ENCODE peak calls at places on chromosomes 5 and 9, in nine cellular contexts. U is CD4-positive, CD25-positive, alpha-beta regulatory T cell; H is adrenal gland; Y is MM.1S; A is pancreas; M is CD4-positive, alpha-beta T cell; L is lung; C is ovary; P is thyroid gland. I is an unnamed sample.

GRCh38 chr9:109310486-109310901 is 10.4 kb downstream of the EPB41L4B start:
- DNase-seq in U (no peak), H (no peak), Y (no peak), A (no peak), M (no peak), L (no peak), C (no peak), P (no peak), I (no peak)

GRCh38 chr5:96075579-96076289 is 114.1 kb upstream of the ELL2 start:
- DNase-seq in U (no peak), H (no peak), Y (no peak), A (no peak), M (no peak), L (no peak), C (no peak), P (no peak), I (peak)

GRCh38 chr5:110913221-110913620 is 158.3 kb upstream of the TSLP start:
- DNase-seq in U (no peak), H (no peak), Y (no peak), A (no peak), M (no peak), L (no peak), C (no peak), P (no peak), I (no peak)

GRCh38 chr5:147756566-147756965 is 26.0 kb downstream of the JAKMIP2 start:
- DNase-seq in U (no peak), H (no peak), Y (peak), A (no peak), M (no peak), L (no peak), C (no peak), P (no peak), I (no peak)

GRCh38 chr5:65830856-65831255 is 95.5 kb upstream of the ERBIN start:
- DNase-seq in U (no peak), H (no peak), Y (no peak), A (no peak), M (no peak), L (no peak), C (no peak), P (no peak), I (no peak)

GRCh38 chr5:97980291-97980690 is 793.2 kb upstream of the RGMB start:
- DNase-seq in U (no peak), H (no peak), Y (no peak), A (no peak), M (no peak), L (no peak), C (no peak), P (no peak), I (no peak)

GRCh38 chr9:96884443-96884842 is 30.1 kb upstream of the ZNF782 start:
- DNase-seq in U (no peak), H (peak), Y (no peak), A (no peak), M (no peak), L (no peak), C (no peak), P (no peak), I (peak)

GRCh38 chr5:76685598-76686169 is 30.2 kb upstream of the F2R start:
- DNase-seq in U (no peak), H (no peak), Y (no peak), A (no peak), M (no peak), L (no peak), C (no peak), P (no peak), I (no peak)

GRCh38 chr5:1553642-1554409 is 30.1 kb upstream of the LPCAT1 start:
- DNase-seq in U (no peak), H (no peak), Y (no peak), A (peak), M (no peak), L (peak), C (no peak), P (no peak), I (no peak)

GRCh38 chr5:115349001-115349817 is 52.8 kb upstream of the CCDC112 start:
- DNase-seq in U (no peak), H (peak), Y (no peak), A (no peak), M (no peak), L (no peak), C (no peak), P (no peak), I (peak)
- H3K27ac ChIP-seq in U (no peak), H (peak), Y (no peak), A (peak), M (no peak), L (no peak), C (no peak), P (no peak), I (peak)

GRCh38 chr5:22764736-22765135 is 88.4 kb downstream of the CDH12 start:
- DNase-seq in U (no peak), H (no peak), Y (no peak), A (no peak), M (no peak), L (no peak), C (no peak), P (no peak), I (no peak)
- H3K27ac ChIP-seq in U (no peak), H (no peak), Y (no peak), A (no peak), M (no peak), L (no peak), C (no peak), P (no peak), I (no peak)

GRCh38 chr9:70385423-70385822 is 29.0 kb downstream of the KLF9 start:
- DNase-seq in U (no peak), H (no peak), Y (no peak), A (no peak), M (no peak), L (no peak), C (no peak), P (no peak), I (no peak)
- H3K27ac ChIP-seq in U (no peak), H (no peak), Y (no peak), A (no peak), M (no peak), L (no peak), C (no peak), P (no peak), I (no peak)

GRCh38 chr9:84261082-84261746 is 79.3 kb downstream of the SLC28A3 start:
- DNase-seq in U (peak), H (peak), Y (peak), A (peak), M (peak), L (peak), C (peak), P (peak), I (no peak)
- H3K27ac ChIP-seq in U (no peak), H (peak), Y (no peak), A (no peak), M (no peak), L (no peak), C (no peak), P (no peak), I (no peak)

GRCh38 chr9:3239240-3239639 is 286.6 kb downstream of the RFX3 start:
- DNase-seq in U (no peak), H (no peak), Y (no peak), A (no peak), M (no peak), L (no peak), C (no peak), P (no peak), I (no peak)
- H3K27ac ChIP-seq in U (no peak), H (no peak), Y (no peak), A (no peak), M (no peak), L (no peak), C (no peak), P (no peak), I (no peak)

GRCh38 chr9:129007035-129007765 is 20.9 kb downstream of the SH3GLB2 start:
- DNase-seq in U (no peak), H (peak), Y (no peak), A (peak), M (no peak), L (no peak), C (peak), P (no peak), I (no peak)
- H3K27ac ChIP-seq in U (no peak), H (peak), Y (peak), A (no peak), M (no peak), L (no peak), C (peak), P (no peak), I (no peak)

GRCh38 chr9:419571-420156 is 205.0 kb downstream of the DOCK8 start:
- DNase-seq in U (no peak), H (no peak), Y (no peak), A (no peak), M (no peak), L (no peak), C (no peak), P (no peak), I (no peak)

DNA sequence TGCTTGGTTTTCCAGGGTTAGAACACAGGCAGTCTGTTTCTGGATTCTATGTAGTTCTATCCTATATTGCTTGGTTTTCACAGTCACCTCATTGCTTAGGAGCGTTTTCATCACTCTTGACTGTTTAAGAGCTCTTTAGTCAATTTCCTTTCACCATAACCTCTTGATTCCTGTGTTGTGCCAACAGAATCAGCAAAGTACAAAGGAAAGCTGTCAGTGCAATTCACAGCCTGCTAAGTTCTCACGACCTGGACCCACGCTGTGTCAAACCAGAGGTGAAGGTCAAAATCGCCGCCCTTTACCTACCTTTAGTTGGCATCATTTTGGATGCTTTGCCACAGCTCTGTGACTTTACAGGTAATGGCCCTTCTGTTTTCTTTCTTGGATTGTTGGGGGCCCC is 199.9 kb downstream of the DOCK8 start:
- DNase-seq in U (no peak), H (no peak), Y (no peak), A (no peak), M (no peak), L (no peak), C (no peak), P (no peak), I (no peak)
- H3K27ac ChIP-seq in U (no peak), H (no peak), Y (no peak), A (no peak), M (no peak), L (no peak), C (no peak), P (no peak), I (no peak)

GRCh38 chr9:134544388-134545212 is 97.0 kb upstream of the COL5A1 start:
- DNase-seq in U (no peak), H (no peak), Y (no peak), A (no peak), M (no peak), L (peak), C (peak), P (no peak), I (no peak)
- H3K27ac ChIP-seq in U (no peak), H (no peak), Y (no peak), A (no peak), M (no peak), L (peak), C (no peak), P (no peak), I (no peak)

GRCh38 chr5:127012933-127013332 is 17.4 kb downstream of the MARCHF3 start:
- DNase-seq in U (no peak), H (no peak), Y (no peak), A (no peak), M (no peak), L (no peak), C (no peak), P (no peak), I (no peak)
- H3K27ac ChIP-seq in U (no peak), H (no peak), Y (no peak), A (no peak), M (no peak), L (no peak), C (no peak), P (no peak), I (no peak)

I was measured in epithelial cell of prostate.